ENCODE peak calls at places on chromosomes 7 and 10, in four cellular contexts. K is WTC11; C is colonic mucosa; V is activated CD8-positive, alpha-beta memory T cell treated with anti-CD3 and anti-CD28 coated beads, Interleukin-2, amount 50 U/mL, for 48 hours. N is an unnamed sample.

GRCh38 chr10:75238182-75239180 is 2.7 kb upstream of the COMTD1 start:
- DNase-seq in K (no peak), V (no peak), C (no peak), N (no peak)

GRCh38 chr7:11648980-11649379 is 183.0 kb downstream of the THSD7A start:
- DNase-seq in C (no peak), V (no peak), K (no peak), N (no peak)

GRCh38 chr10:102781089-102781920 is 37.6 kb downstream of the WBP1L start:
- DNase-seq in V (no peak), C (no peak), K (no peak), N (no peak)

GRCh38 chr7:16727736-16728135 is 25.8 kb upstream of the TSPAN13 start:
- DNase-seq in V (no peak), K (no peak), C (no peak), N (no peak)

GRCh38 chr7:94069154-94069739 is 65.1 kb upstream of the BET1 start:
- DNase-seq in C (no peak), V (no peak), K (no peak), N (no peak)

GRCh38 chr7:34620425-34620824 is 37.6 kb upstream of the NPSR1 start:
- DNase-seq in V (no peak), K (no peak), C (no peak), N (no peak)

GRCh38 chr7:732094-732541 is 5.0 kb upstream of the PRKAR1B start:
- DNase-seq in V (no peak), K (peak; percentile 54), C (peak; percentile 86), N (peak; percentile 89)

GRCh38 chr7:155066417-155066950 is 3.6 kb upstream of the HTR5A start:
- DNase-seq in V (no peak), K (no peak), C (no peak), N (no peak)

GRCh38 chr10:43124094-43124521 is 14.1 kb upstream of the CSGALNACT2 start:
- DNase-seq in V (peak; percentile 42), C (no peak), K (no peak), N (no peak)

GRCh38 chr10:59580257-59580863 is 129.3 kb downstream of the SLC16A9 start:
- DNase-seq in C (no peak), K (no peak), V (no peak), N (peak; percentile 39)

GRCh38 chr7:90461216-90461615 is 8.2 kb upstream of the PTTG1IP2 start:
- DNase-seq in K (no peak), C (no peak), V (no peak), N (no peak)

GRCh38 chr7:23449941-23450340 is 20.4 kb downstream of the IGF2BP3 start:
- DNase-seq in C (no peak), V (no peak), K (no peak), N (no peak)

GRCh38 chr7:44138698-44139097 is 2.4 kb downstream of the MYL7 start:
- DNase-seq in K (no peak), V (no peak), C (no peak), N (no peak)

GRCh38 chr10:24723788-24724380 is at the start of gene ARHGAP21:
- DNase-seq in C (peak; percentile 75), V (peak; percentile 72), K (peak; percentile 40), N (peak; percentile 79)

GRCh38 chr7:88306590-88307048 is at the start of gene STEAP4:
- DNase-seq in C (peak; percentile 89), V (no peak), K (peak; percentile 71), N (peak; percentile 95)

GRCh38 chr7:28533731-28534531 is 121.6 kb downstream of the CREB5 start:
- DNase-seq in K (no peak), C (peak; percentile 23), V (no peak), N (no peak)

GRCh38 chr10:13195016-13195415 is 33.7 kb downstream of the MCM10 start:
- DNase-seq in V (no peak), K (no peak), C (no peak), N (no peak)

GRCh38 chr10:96299383-96299782 is 4.9 kb upstream of the DNTT start:
- DNase-seq in V (no peak), K (no peak), C (no peak), N (no peak)

GRCh38 chr10:44874176-44874575 is 37.0 kb upstream of the TMEM72 start:
- DNase-seq in C (no peak), K (no peak), V (no peak), N (no peak)

N was measured in HT-29.